ENCODE peak calls at places on chromosome 17, in six cellular contexts. V, W, Y, P, D and C are unnamed samples.

GRCh38 chr17:45745843-45746494 is 38.2 kb upstream of the CRHR1 start:
- DNase-seq in W (no peak), V (no peak), Y (no peak), P (peak; percentile 60), D (no peak), C (no peak)

GRCh38 chr17:56812971-56813388 is 20.7 kb downstream of the C17orf67 start:
- DNase-seq in W (peak; percentile 55), Y (no peak), D (no peak), P (peak; percentile 27), V (no peak), C (no peak)

GRCh38 chr17:34798581-34798980 is 162.7 kb downstream of the CCT6B start:
- DNase-seq in W (no peak), Y (no peak), D (no peak), P (peak; percentile 73), V (no peak), C (no peak)

GRCh38 chr17:49898547-49899490 is 51.0 kb upstream of the TAC4 start:
- DNase-seq in P (peak; percentile 91), Y (peak; percentile 33), D (no peak), V (peak; percentile 66), W (no peak), C (peak; percentile 48)

GRCh38 chr17:74153456-74153810 is 50.0 kb upstream of the RPL38 start:
- DNase-seq in V (no peak), Y (no peak), P (no peak), D (no peak), W (no peak), C (no peak)

GRCh38 chr17:74037320-74037719 is 166.2 kb upstream of the RPL38 start:
- DNase-seq in V (no peak), Y (peak; percentile 15), W (peak; percentile 66), D (no peak), P (peak; percentile 5), C (no peak)

GRCh38 chr17:73770849-73771229 is 126.6 kb upstream of the SDK2 start:
- DNase-seq in D (no peak), V (no peak), W (peak; percentile 83), Y (no peak), P (no peak), C (no peak)

GRCh38 chr17:77096570-77097214 is 44.1 kb upstream of the SEC14L1 start:
- DNase-seq in P (peak; percentile 68), Y (no peak), D (no peak), W (peak; percentile 50), V (peak; percentile 41), C (peak; percentile 28)

GRCh38 chr17:67246648-67247415 is 1.8 kb upstream of the HELZ start:
- DNase-seq in P (peak; percentile 75), D (peak; percentile 89), W (no peak), V (peak; percentile 97), Y (peak; percentile 69), C (peak; percentile 91)

GRCh38 chr17:37476431-37477130 is 13.1 kb upstream of the DUSP14 start:
- DNase-seq in V (peak; percentile 23), D (no peak), P (no peak), W (no peak), Y (no peak), C (no peak)

GRCh38 chr17:50329716-50330115 is 16.2 kb upstream of the XYLT2 start:
- DNase-seq in Y (no peak), W (no peak), P (no peak), D (no peak), V (no peak), C (no peak)

GRCh38 chr17:79223953-79224352 is 149.3 kb downstream of the ENGASE start:
- DNase-seq in Y (no peak), W (no peak), V (no peak), P (no peak), D (no peak), C (no peak)

DNA sequence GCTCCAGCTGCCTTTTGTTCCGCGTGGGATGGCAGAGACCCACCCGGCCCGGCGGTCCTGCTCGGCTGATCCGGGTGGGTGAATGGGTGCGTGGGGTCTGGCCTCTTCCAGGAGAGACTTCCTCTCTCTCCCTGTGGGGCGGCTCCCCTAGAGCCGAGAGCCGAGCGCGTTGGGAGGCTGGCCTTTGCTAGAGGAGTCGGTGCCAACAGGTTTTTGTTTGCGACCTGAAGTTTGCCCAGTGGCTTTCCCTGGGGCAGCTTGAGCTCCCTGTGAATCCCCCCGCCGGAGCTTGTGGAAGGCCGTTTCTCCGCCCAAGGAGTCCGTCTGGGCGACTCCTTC is 970 bp downstream of the EPN2 start:
- DNase-seq in P (peak; percentile 73), Y (no peak), W (peak; percentile 64), D (no peak), V (no peak), C (no peak)
- TF ChIP-seq POLR2AphosphoS5 in P (no peak), Y (no peak), W (no peak), D (no peak), V (no peak), C (no peak)

DNA sequence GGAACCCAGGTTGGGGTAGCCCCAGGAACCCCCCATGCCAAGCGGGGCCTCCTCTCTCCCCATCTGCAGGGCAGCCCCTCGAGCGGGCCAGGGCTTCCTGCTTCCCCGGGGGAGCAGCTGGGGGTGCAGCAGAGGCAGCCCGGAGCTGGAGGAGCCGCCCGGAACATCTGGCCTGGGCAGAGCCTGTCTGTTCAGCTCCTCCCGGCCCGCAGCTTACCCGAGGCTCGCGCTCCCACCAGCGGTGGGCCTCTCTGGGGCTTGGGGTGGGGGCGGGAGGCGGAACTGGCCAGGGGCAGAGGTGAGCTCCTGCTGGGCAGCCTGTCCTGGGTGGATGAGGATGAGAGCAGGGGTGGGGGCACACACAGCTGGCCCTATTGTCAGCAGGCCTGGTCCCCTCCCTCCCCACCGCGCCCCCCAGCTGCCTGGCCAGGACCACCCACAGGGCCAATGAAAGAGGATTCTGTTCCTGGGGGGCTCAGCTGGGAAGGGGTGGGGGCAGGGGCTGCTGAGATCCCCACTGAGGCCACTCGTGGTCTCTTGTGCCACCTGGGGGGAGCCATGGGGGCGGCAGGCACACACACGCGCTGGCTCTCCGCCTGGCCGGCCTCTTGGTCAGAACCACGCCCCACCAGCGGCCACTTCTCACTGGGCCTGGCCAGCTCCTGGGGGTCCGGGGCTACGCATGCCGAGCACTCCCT is 34.7 kb downstream of the BAHCC1 start:
- DNase-seq in Y (no peak), D (no peak), V (no peak), P (no peak), W (peak; percentile 92), C (no peak)
- H3K4me1 ChIP-seq in Y (no peaks in the 10 kb centered on the region), D (no peaks in the 10 kb centered on the region), V (no peaks in the 10 kb centered on the region), P (no peaks in the 10 kb centered on the region), W (peaks cover 54% of the 10 kb centered on the region), C (peaks cover 22% of the 10 kb centered on the region)

DNA sequence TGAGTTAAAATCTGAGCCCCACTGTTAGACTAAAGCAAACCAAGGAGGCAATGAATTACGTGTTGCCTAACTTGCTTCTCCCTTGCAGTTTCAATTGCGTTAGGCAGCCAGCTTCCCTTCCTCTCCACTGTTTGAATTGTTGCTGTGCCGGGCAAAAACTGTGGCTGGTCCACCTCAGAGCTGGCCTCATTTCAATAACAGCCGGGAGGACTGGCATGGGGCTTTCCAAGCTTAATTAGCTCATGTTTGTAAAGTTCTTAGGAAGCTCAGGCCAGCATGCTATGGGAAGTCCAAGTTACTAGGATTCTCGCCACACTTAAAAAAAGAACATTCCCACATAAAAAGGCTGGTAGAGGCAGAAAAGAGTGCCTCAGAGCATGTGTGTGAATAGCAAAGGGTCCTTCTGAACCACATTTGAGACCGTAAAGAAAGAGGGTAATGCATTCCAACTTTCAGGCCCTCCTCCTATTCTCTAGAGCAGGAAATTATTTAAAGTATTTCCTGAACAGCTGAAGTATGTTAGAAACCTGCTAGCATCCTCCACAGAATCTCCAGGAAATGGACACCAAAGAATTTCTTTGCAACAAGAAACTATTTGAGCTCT is 79.0 kb upstream of the SMURF2 start:
- DNase-seq in W (no peak), D (no peak), P (no peak), Y (no peak), V (no peak), C (no peak)
- H2AFZ ChIP-seq in W (peak overlapping the region; percentile 69), D (no peak overlapping the region), P (no peak overlapping the region), Y (no peak overlapping the region), V (no peak overlapping the region), C (no peak overlapping the region)

GRCh38 chr17:8488931-8489330 is 53.2 kb downstream of the NDEL1 start:
- DNase-seq in V (no peak), Y (peak; percentile 9), D (no peak), P (no peak), W (no peak), C (no peak)
- TF ChIP-seq POLR2AphosphoS5 in V (no peak), Y (no peak), D (no peak), P (no peak), W (no peak), C (no peak)

DNA sequence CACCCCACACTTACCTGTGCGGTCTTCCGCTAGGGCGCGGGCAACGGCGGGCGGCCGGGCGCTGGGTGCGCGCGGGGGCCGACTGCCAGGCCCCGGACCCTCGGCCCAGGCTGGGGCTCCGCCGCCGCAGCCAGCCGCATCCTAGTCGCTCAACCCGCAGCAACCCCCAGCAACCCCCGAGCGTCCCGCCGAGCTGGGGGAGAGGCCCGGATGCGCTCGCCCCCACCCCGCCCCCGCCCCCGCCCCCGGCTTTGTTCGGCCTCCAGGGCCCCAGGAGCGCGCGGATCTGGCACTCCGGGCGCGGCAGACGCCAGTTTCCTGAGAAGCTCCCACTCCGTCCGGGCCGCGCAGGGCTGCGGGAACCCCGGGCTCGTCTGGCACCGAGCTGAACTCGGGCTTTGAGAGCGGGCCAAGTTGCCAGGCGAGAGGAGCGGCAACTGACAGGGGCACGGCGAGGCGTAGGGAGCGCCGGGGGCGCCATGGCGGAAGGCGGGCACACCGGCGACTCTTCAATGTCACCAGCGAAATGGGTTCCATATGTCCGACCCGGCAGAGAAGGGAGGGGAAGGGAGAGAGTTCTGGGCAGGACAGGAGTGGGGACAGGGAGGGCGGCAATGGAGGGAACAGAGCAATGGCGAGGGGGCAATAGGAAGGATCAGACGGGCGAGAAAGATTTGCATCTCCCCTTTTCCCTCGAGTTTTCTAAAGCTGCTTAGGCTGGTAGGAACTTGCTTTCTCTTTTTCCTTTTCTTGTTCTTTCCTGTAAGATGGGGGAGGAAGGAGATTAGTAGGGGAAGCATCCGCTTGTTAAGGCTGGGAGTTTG is 13.7 kb downstream of the HOXB4 start:
- DNase-seq in D (no peak), W (no peak), V (no peak), Y (no peak), P (no peak), C (no peak)
- H3K4me1 ChIP-seq in D (no peaks in the 10 kb centered on the region), W (peaks cover 2% of the 10 kb centered on the region), V (no peaks in the 10 kb centered on the region), Y (peaks cover 8% of the 10 kb centered on the region), P (peaks cover 66% of the 10 kb centered on the region), C (no peaks in the 10 kb centered on the region)

GRCh38 chr17:62090021-62090824 is 25.1 kb upstream of the MED13 start:
- DNase-seq in D (no peak), V (peak; percentile 80), Y (no peak), W (no peak), P (no peak), C (no peak)

GRCh38 chr17:62092784-62093183 is 27.7 kb upstream of the MED13 start:
- DNase-seq in W (no peak), Y (no peak), V (no peak), P (no peak), D (no peak), C (no peak)

GRCh38 chr17:62090868-62091267 is 25.8 kb upstream of the MED13 start:
- DNase-seq in P (no peak), D (no peak), Y (no peak), W (no peak), V (no peak), C (no peak)

GRCh38 chr17:62093188-62094155 is 28.4 kb upstream of the MED13 start:
- DNase-seq in V (peak; percentile 36), D (peak; percentile 90), P (no peak), W (peak; percentile 59), Y (peak; percentile 23), C (peak; percentile 90)

DNA sequence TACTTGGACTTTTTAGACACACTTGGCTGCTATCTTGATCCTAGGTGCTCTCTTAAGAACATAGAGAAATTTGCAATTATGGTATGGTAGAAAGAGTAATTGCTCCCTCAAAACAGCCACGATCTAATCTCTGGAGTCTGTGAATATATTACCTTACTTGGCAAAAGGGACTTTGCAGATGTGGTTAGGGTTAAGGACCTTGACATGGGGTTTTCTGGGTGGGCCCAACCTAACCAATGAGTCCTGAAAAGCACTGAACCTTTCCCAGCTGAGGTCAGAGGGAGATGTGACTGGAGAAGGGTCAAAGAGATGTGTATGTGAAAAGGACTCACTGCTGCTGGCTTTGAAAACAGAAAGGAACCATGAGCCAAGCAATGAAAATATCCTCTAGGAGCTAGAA is 26.7 kb upstream of the MED13 start:
- DNase-seq in W (no peak), Y (no peak), D (no peak), V (no peak), P (no peak), C (no peak)
- H2AFZ ChIP-seq in W (no peak overlapping the region), Y (no peak overlapping the region), D (peak overlapping the region; percentile 30), V (peak overlapping the region; percentile 66), P (peak overlapping the region; percentile 63), C (no peak overlapping the region)